ENCODE peak calls at places on chromosomes 5 and 9, in seven cellular contexts. Z is endothelial cell, K is astrocyte of the spinal cord, M is epithelial cell of esophagus, T is AG04449, D is uterus, S is GM13977. E is an unnamed sample.

GRCh38 chr5:180389252-180390101 is 36.3 kb upstream of the GFPT2 start:
- DNase-seq in T (no peak), S (no peak), D (no peak), Z (no peak), M (no peak), K (no peak), E (no peak)

GRCh38 chr9:76374702-76375543 is 19.3 kb downstream of the RFK start:
- DNase-seq in T (peak; percentile 63), Z (peak; percentile 23), K (peak; percentile 83), S (no peak), M (peak; percentile 92), D (peak; percentile 75), E (peak; percentile 66)

GRCh38 chr9:35070823-35071813 is 1.3 kb downstream of the VCP start:
- DNase-seq in K (peak; percentile 50), T (no peak), S (peak; percentile 40), Z (no peak), M (peak; percentile 53), D (no peak), E (no peak)

GRCh38 chr9:122552812-122553211 is at the start of gene OR1N2:
- DNase-seq in M (no peak), Z (no peak), T (no peak), K (no peak), S (no peak), D (no peak), E (no peak)

GRCh38 chr9:4796988-4797956 is 4.5 kb downstream of the RCL1 start:
- DNase-seq in M (peak; percentile 62), S (no peak), D (no peak), T (no peak), Z (peak; percentile 28), K (peak; percentile 40), E (peak; percentile 15)

GRCh38 chr9:110337727-110338522 is at the start of gene TXNDC8:
- DNase-seq in T (no peak), D (no peak), Z (no peak), K (peak; percentile 31), M (no peak), S (no peak), E (no peak)

GRCh38 chr5:81420039-81420667 is 26.2 kb upstream of the ACOT12 start:
- DNase-seq in Z (no peak), K (peak; percentile 94), S (no peak), M (peak; percentile 90), T (peak; percentile 69), D (no peak), E (no peak)

GRCh38 chr5:172274951-172275753 is 8.4 kb downstream of the UBTD2 start:
- DNase-seq in T (no peak), M (peak; percentile 93), S (no peak), Z (no peak), D (no peak), K (peak; percentile 33), E (no peak)

GRCh38 chr5:133415906-133416305 is 196.4 kb downstream of the FSTL4 start:
- DNase-seq in M (no peak), S (no peak), T (no peak), K (no peak), Z (no peak), D (no peak), E (no peak)

GRCh38 chr5:135729582-135729879 is 104.9 kb upstream of the SLC25A48 start:
- DNase-seq in K (no peak), D (no peak), Z (no peak), S (no peak), M (peak; percentile 54), T (no peak), E (no peak)

GRCh38 chr9:124812401-124813016 is 35.6 kb downstream of the OLFML2A start:
- DNase-seq in T (peak; percentile 92), K (peak; percentile 100), D (peak; percentile 95), Z (no peak), S (peak; percentile 47), M (peak; percentile 90), E (no peak)

GRCh38 chr5:139443766-139444473 is 4.6 kb upstream of the DNAJC18 start:
- DNase-seq in Z (peak; percentile 31), K (peak; percentile 72), S (no peak), M (peak; percentile 65), T (no peak), D (no peak), E (no peak)

GRCh38 chr5:22787398-22787797 is 65.7 kb downstream of the CDH12 start:
- DNase-seq in S (no peak), Z (no peak), K (no peak), M (no peak), T (no peak), D (no peak), E (no peak)

DNA sequence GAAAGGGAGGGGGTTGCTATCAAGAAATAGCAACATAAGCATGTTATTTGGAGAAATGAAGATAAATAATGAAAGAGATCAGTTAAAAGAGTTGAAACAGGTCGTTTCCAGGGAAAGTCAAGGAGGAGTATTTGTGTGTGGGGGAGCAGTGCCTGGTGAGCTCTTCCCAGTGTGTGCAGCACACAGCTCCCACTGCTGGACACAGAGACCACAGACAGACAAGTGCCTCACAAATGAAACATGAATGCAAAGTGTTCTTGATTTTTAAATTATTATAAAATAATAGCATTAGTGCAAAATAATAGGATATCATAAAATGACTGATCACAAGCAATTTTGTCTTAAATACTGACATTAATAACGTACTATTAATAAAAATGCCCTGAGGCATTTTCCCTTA is 40.8 kb downstream of the LIFR start:
- DNase-seq in T (no peak), D (no peak), K (no peak), Z (no peak), S (no peak), M (peak; percentile 45), E (no peak)
- TF ChIP-seq CTCF in T (peak; percentile 57), D (peak; percentile 15), K (peak; percentile 74), Z (no peak), S (no peak), M (peak; percentile 48), E (peak; percentile 43)

GRCh38 chr5:9387879-9388278 is 158.0 kb downstream of the SEMA5A start:
- DNase-seq in M (no peak), D (no peak), T (no peak), K (peak; percentile 13), S (no peak), Z (no peak), E (no peak)
- TF ChIP-seq CTCF in M (no peak), D (no peak), T (no peak), K (peak; percentile 23), S (no peak), Z (no peak), E (no peak)

GRCh38 chr9:89411759-89412158 is 86.2 kb downstream of the SEMA4D start:
- DNase-seq in K (no peak), S (no peak), D (no peak), Z (no peak), T (no peak), M (no peak), E (no peak)

GRCh38 chr9:89410022-89410421 is 87.9 kb downstream of the SEMA4D start:
- DNase-seq in Z (no peak), K (no peak), M (no peak), D (no peak), S (no peak), T (no peak), E (no peak)

GRCh38 chr9:89412951-89413350 is 85.0 kb downstream of the SEMA4D start:
- DNase-seq in M (no peak), T (no peak), S (no peak), Z (no peak), D (no peak), K (peak; percentile 23), E (no peak)

GRCh38 chr9:89408628-89409101 is 89.2 kb downstream of the SEMA4D start:
- DNase-seq in M (no peak), S (no peak), Z (no peak), T (no peak), D (no peak), K (no peak), E (no peak)

DNA sequence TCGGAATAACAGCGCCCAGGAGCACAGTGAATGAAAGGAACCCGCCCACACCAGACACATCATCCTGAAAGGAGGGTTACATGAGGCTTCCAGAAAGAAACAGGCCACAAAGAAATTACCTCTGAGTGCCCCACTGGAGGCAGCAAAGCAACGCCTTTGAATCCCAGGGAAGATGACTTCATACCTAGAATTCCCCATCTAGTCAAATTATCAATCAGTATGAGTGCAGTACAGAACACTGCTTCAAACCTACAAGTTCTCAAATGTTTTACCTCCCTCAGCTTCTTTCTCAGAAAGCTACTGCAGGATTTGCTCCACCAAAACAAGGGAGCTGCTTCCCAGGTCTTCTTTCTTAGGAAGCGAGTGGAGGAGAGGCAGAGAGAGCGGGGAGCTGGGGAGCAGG is 87.2 kb downstream of the SEMA4D start:
- DNase-seq in Z (no peak), K (no peak), T (no peak), M (no peak), S (peak; percentile 79), D (no peak), E (no peak)
- TF ChIP-seq CTCF in Z (no peak), K (no peak), T (no peak), M (no peak), S (peak; percentile 33), D (no peak), E (no peak)

GRCh38 chr5:165031361-165031760 is 1525.9 kb downstream of the MAT2B start:
- DNase-seq in S (no peak), D (no peak), Z (no peak), K (no peak), T (no peak), M (no peak), E (no peak)

GRCh38 chr5:165026971-165027370 is 1521.6 kb downstream of the MAT2B start:
- DNase-seq in T (no peak), S (no peak), D (no peak), K (no peak), M (no peak), Z (no peak), E (no peak)

DNA sequence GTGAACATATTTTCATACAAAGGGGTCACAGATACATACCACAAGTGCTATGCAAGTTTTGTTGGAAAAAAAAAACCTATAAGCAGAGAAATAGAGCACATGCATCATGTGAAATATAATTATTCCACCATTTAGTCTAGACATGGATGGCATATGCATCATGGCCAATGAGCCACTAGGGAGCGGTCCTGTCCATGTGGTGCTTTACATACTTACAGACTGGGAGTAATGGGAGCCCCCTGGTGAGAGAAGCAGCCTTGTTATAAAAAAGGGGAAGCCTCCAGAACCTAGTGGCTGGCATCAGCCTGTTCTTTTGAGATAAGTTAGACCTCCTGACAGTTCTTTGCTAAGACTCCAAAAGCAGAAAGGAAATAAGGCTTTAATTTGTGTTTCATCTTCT is 1524.1 kb downstream of the MAT2B start:
- DNase-seq in M (peak; percentile 15), Z (peak; percentile 52), K (peak; percentile 7), D (no peak), S (no peak), T (no peak), E (peak; percentile 12)
- TF ChIP-seq CTCF in M (peak; percentile 26), Z (peak; percentile 37), K (peak; percentile 21), D (no peak), S (peak; percentile 18), T (no peak), E (peak; percentile 38)

GRCh38 chr5:141199359-141200235 is at the start of gene PCDHB11:
- DNase-seq in K (no peak), Z (peak; percentile 33), S (no peak), D (no peak), T (no peak), M (no peak), E (peak; percentile 16)
- TF ChIP-seq CTCF in K (no peak), Z (peak; percentile 56), S (no peak), D (no peak), T (no peak), M (no peak), E (peak; percentile 11)

GRCh38 chr5:124421584-124421983 is 324.9 kb downstream of the ZNF608 start:
- DNase-seq in T (no peak), M (no peak), S (no peak), Z (no peak), K (no peak), D (no peak), E (no peak)
- TF ChIP-seq CTCF in T (no peak), M (no peak), S (no peak), Z (no peak), K (no peak), D (no peak), E (no peak)

GRCh38 chr5:1294839-1295649 is at the start of gene TERT:
- DNase-seq in S (peak; percentile 89), K (no peak), D (no peak), T (no peak), Z (peak; percentile 70), M (no peak), E (peak; percentile 90)
- TF ChIP-seq CTCF in S (no peak), K (no peak), D (no peak), T (no peak), Z (no peak), M (no peak), E (no peak)